ENCODE peak calls at places on chromosomes 2 and 18, in six cellular contexts. R is fibroblast of villous mesenchyme, Q is dorsolateral prefrontal cortex, P is fibroblast of lung, F is cardiac fibroblast, D is BJ. S is an unnamed sample.

GRCh38 chr2:10242998-10243925 is 59.4 kb upstream of the HPCAL1 start:
- DNase-seq in P (no peak), R (no peak), D (no peak), F (no peak), Q (no peak), S (no peak)

GRCh38 chr2:64685430-64685829 is 31.7 kb upstream of the SERTAD2 start:
- DNase-seq in R (peak; percentile 19), Q (no peak), P (no peak), D (no peak), F (peak; percentile 57), S (no peak)

GRCh38 chr2:166917433-166917832 is 29.2 kb downstream of the XIRP2 start:
- DNase-seq in P (no peak), D (no peak), Q (no peak), F (peak; percentile 27), R (no peak), S (no peak)

GRCh38 chr2:229855116-229855515 is 66.7 kb downstream of the TRIP12 start:
- DNase-seq in R (peak; percentile 41), P (no peak), F (peak; percentile 52), D (no peak), Q (no peak), S (no peak)

GRCh38 chr2:183996825-183997823 is 601.2 kb upstream of the ZNF804A start:
- DNase-seq in P (peak; percentile 25), D (no peak), R (no peak), F (no peak), Q (no peak), S (no peak)

GRCh38 chr18:68449292-68449691 is 265.6 kb downstream of the TMX3 start:
- DNase-seq in R (peak; percentile 97), D (peak; percentile 94), Q (no peak), P (peak; percentile 96), F (peak; percentile 83), S (no peak)

GRCh38 chr2:215843579-215843978 is 169.8 kb downstream of the MREG start:
- DNase-seq in P (peak; percentile 97), D (peak; percentile 63), Q (no peak), F (peak; percentile 96), R (peak; percentile 49), S (no peak)

GRCh38 chr2:210188190-210188589 is 17.0 kb upstream of the KANSL1L start:
- DNase-seq in F (no peak), Q (no peak), P (no peak), R (no peak), D (no peak), S (no peak)

GRCh38 chr2:156300337-156300736 is 32.2 kb downstream of the NR4A2 start:
- DNase-seq in P (no peak), F (no peak), D (no peak), R (no peak), Q (no peak), S (no peak)

GRCh38 chr18:2143666-2144065 is 427.6 kb downstream of the METTL4 start:
- DNase-seq in R (peak; percentile 6), P (peak; percentile 72), Q (no peak), D (peak; percentile 15), F (peak; percentile 1), S (no peak)

GRCh38 chr2:79971807-79972206 is 332.7 kb downstream of the LRRTM1 start:
- DNase-seq in Q (no peak), P (no peak), F (no peak), D (no peak), R (no peak), S (no peak)

GRCh38 chr2:106185475-106186184 is 8.5 kb downstream of the UXS1 start:
- DNase-seq in Q (no peak), D (no peak), P (no peak), F (no peak), R (no peak), S (no peak)

GRCh38 chr2:9021563-9022211 is 18.2 kb upstream of the MBOAT2 start:
- DNase-seq in D (no peak), R (no peak), F (no peak), Q (no peak), P (no peak), S (no peak)

GRCh38 chr2:234289789-234290188 is 207.1 kb downstream of the ARL4C start:
- DNase-seq in Q (no peak), P (peak; percentile 86), R (peak; percentile 78), F (peak; percentile 86), D (no peak), S (no peak)

GRCh38 chr2:107112561-107112960 is 226.6 kb upstream of the ST6GAL2 start:
- DNase-seq in R (no peak), Q (no peak), D (no peak), F (no peak), P (no peak), S (no peak)

GRCh38 chr2:130759906-130760753 is 4.8 kb downstream of the AMER3 start:
- DNase-seq in Q (no peak), F (peak; percentile 2), D (no peak), P (peak; percentile 5), R (no peak), S (no peak)

GRCh38 chr18:25737710-25738251 is 352.6 kb downstream of the SS18 start:
- DNase-seq in R (peak; percentile 21), D (peak; percentile 52), Q (peak; percentile 34), F (peak; percentile 62), P (peak; percentile 98), S (no peak)

GRCh38 chr18:64100136-64100922 is 48.6 kb downstream of the LINC00305 start:
- DNase-seq in R (no peak), Q (no peak), F (no peak), D (no peak), P (no peak), S (no peak)

GRCh38 chr2:181682026-181682789 is 1.9 kb upstream of the NEUROD1 start:
- DNase-seq in Q (no peak), R (no peak), P (no peak), F (no peak), D (no peak), S (no peak)
- H3K4me3 ChIP-seq in Q (no peak overlapping the region), R (no peak overlapping the region), P (no peak overlapping the region), F (no peak overlapping the region), D (no peak overlapping the region), S (no peak overlapping the region)

GRCh38 chr2:241611062-241611461 is 25.9 kb downstream of the THAP4 start:
- DNase-seq in D (no peak), P (no peak), R (no peak), F (no peak), Q (no peak), S (no peak)

GRCh38 chr2:241612156-241613017 is 24.6 kb downstream of the THAP4 start:
- DNase-seq in D (no peak), P (no peak), F (no peak), Q (no peak), R (peak; percentile 39), S (no peak)

GRCh38 chr2:241607162-241607885 is 29.6 kb downstream of the THAP4 start:
- DNase-seq in F (no peak), Q (no peak), P (no peak), R (no peak), D (no peak), S (no peak)

GRCh38 chr2:241608881-241609280 is 28.1 kb downstream of the THAP4 start:
- DNase-seq in D (no peak), P (no peak), Q (no peak), F (no peak), R (no peak), S (no peak)

GRCh38 chr2:241609859-241610793 is 26.8 kb downstream of the THAP4 start:
- DNase-seq in R (peak; percentile 87), Q (peak; percentile 43), F (peak; percentile 81), D (peak; percentile 21), P (peak; percentile 85), S (peak; percentile 84)
- H3K4me3 ChIP-seq in R (peak overlapping the region; percentile 60), Q (peak overlapping the region; percentile 75), F (peak overlapping the region; percentile 57), D (peak overlapping the region; percentile 49), P (peak overlapping the region; percentile 23), S (peak overlapping the region; percentile 42)

DNA sequence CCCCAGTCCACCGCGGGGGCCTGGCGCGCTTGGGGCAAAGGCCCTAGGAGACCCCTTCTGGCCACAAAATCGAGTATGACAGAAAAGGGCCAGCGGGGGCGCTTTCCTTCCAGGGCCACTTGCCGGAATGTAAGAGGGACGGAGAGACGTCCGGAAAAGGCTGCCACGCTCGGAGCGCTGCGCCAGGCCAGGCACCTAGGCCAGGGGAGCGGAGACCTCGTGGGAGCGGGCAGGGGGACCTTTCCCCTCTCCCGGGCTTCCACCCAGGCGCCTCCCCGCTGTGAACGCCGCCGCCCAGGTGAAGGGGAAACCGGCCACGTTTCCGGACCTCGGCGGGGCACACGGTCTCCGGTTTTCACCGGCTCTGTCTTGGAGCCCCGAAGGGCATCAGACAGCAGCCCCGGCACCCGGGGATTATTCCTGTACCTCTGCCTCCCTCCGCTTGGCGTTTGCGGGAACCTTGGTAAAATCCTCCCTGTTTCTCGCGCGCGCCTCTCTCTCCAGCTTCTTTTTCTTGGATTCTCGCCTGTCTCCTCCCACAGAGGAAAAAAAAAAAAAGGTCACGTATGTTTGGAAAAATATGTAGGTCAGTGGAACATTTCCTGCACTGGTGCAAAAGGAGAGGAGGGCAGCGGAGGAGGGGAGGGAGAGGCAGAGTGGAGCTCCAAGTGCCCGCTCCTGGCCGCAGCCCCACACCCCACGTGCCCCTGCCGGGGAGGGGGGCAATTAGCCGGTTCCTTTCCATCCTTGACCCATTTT is 1.2 kb upstream of the NPAS2 start:
- DNase-seq in F (peak; percentile 92), Q (no peak), D (no peak), P (peak; percentile 69), R (peak; percentile 78), S (no peak)
- H3K4me3 ChIP-seq in F (peak overlapping the region; percentile 72), Q (peak overlapping the region; percentile 75), D (peak overlapping the region; percentile 57), P (peak overlapping the region; percentile 56), R (peak overlapping the region; percentile 57), S (no peak overlapping the region)

GRCh38 chr2:197938555-197938954 is 134.2 kb downstream of the PLCL1 start:
- DNase-seq in F (no peak), P (no peak), Q (no peak), D (no peak), R (no peak), S (no peak)

GRCh38 chr2:197937804-197938203 is 133.4 kb downstream of the PLCL1 start:
- DNase-seq in P (no peak), R (no peak), D (no peak), F (no peak), Q (no peak), S (no peak)

GRCh38 chr2:197939787-197940186 is 135.4 kb downstream of the PLCL1 start:
- DNase-seq in R (no peak), P (no peak), F (no peak), Q (no peak), D (no peak), S (no peak)

GRCh38 chr2:197941715-197942114 is 137.3 kb downstream of the PLCL1 start:
- DNase-seq in F (no peak), D (no peak), P (no peak), R (no peak), Q (no peak), S (no peak)

GRCh38 chr2:197940346-197940745 is 136.0 kb downstream of the PLCL1 start:
- DNase-seq in P (no peak), D (no peak), R (no peak), Q (no peak), F (no peak), S (no peak)
- H3K4me3 ChIP-seq in P (no peak overlapping the region), D (no peak overlapping the region), R (no peak overlapping the region), Q (no peak overlapping the region), F (no peak overlapping the region), S (no peak overlapping the region)

GRCh38 chr18:62525611-62526010 is 2.8 kb downstream of the ZCCHC2 start:
- DNase-seq in P (no peak), Q (no peak), F (no peak), D (no peak), R (no peak), S (no peak)

GRCh38 chr18:62531931-62532330 is 9.1 kb downstream of the ZCCHC2 start:
- DNase-seq in D (no peak), R (no peak), Q (no peak), F (no peak), P (no peak), S (no peak)

GRCh38 chr18:62531078-62531477 is 8.3 kb downstream of the ZCCHC2 start:
- DNase-seq in Q (no peak), F (no peak), R (no peak), D (no peak), P (no peak), S (no peak)

GRCh38 chr18:62526098-62527025 is 3.5 kb downstream of the ZCCHC2 start:
- DNase-seq in P (peak; percentile 76), D (no peak), Q (peak; percentile 65), F (peak; percentile 86), R (peak; percentile 88), S (peak; percentile 61)

GRCh38 chr18:62529597-62529996 is 6.8 kb downstream of the ZCCHC2 start:
- DNase-seq in Q (no peak), F (peak; percentile 13), P (no peak), R (no peak), D (no peak), S (no peak)
- H3K4me3 ChIP-seq in Q (no peak overlapping the region), F (no peak overlapping the region), P (no peak overlapping the region), R (no peak overlapping the region), D (no peak overlapping the region), S (no peak overlapping the region)

S was measured in Jurkat, Clone E6-1.